ENCODE peak calls at places on chromosomes 13 and 19, in four cellular contexts. M, G, V and B are unnamed samples.

GRCh38 chr19:14127929-14128509 is 8.4 kb downstream of the ASF1B start:
- DNase-seq in G (no peak), V (no peak), M (no peak), B (no peak)

GRCh38 chr13:114286808-114287207 is 5.4 kb downstream of the UPF3A start:
- DNase-seq in G (no peak), V (no peak), M (no peak), B (peak; percentile 85)

GRCh38 chr13:29165840-29166239 is 345.7 kb downstream of the MTUS2 start:
- DNase-seq in M (no peak), G (no peak), V (no peak), B (no peak)

GRCh38 chr13:84653915-84654534 is 771.8 kb upstream of the SLITRK1 start:
- DNase-seq in G (no peak), V (no peak), M (no peak), B (no peak)

GRCh38 chr19:18254546-18255500 is 19.4 kb downstream of the IQCN start:
- DNase-seq in M (no peak), G (no peak), V (no peak), B (no peak)

GRCh38 chr19:49549045-49549444 is 21.2 kb downstream of the RCN3 start:
- DNase-seq in V (no peak), G (peak; percentile 11), M (no peak), B (no peak)

GRCh38 chr13:75830842-75831241 is 194.7 kb downstream of the LMO7 start:
- DNase-seq in M (no peak), G (no peak), V (no peak), B (peak; percentile 78)

GRCh38 chr13:99314640-99315176 is 7.5 kb upstream of the GPR183 start:
- DNase-seq in V (no peak), M (no peak), G (peak; percentile 35), B (peak; percentile 28)

GRCh38 chr13:32246468-32246867 is 68.7 kb downstream of the ZAR1L start:
- DNase-seq in M (peak; percentile 43), V (peak; percentile 67), G (peak; percentile 45), B (peak; percentile 76)

GRCh38 chr13:27079421-27079958 is 92.1 kb downstream of the USP12 start:
- DNase-seq in M (no peak), V (no peak), G (no peak), B (peak; percentile 67)

GRCh38 chr19:40263440-40264313 is 21.5 kb downstream of the AKT2 start:
- DNase-seq in G (no peak), V (no peak), M (no peak), B (no peak)

GRCh38 chr13:21079761-21080730 is 18.7 kb upstream of the LATS2 start:
- DNase-seq in V (peak; percentile 19), M (no peak), G (no peak), B (peak; percentile 93)

GRCh38 chr19:409006-409514 is at the start of gene C2CD4C:
- DNase-seq in M (no peak), G (peak; percentile 81), V (no peak), B (no peak)

GRCh38 chr19:3276341-3276799 is 51.9 kb downstream of the CELF5 start:
- DNase-seq in M (peak; percentile 58), V (peak; percentile 60), G (peak; percentile 83), B (no peak)

GRCh38 chr13:39036212-39036611 is 1.7 kb downstream of the PROSER1 start:
- DNase-seq in V (peak; percentile 25), G (no peak), M (no peak), B (peak; percentile 4)

GRCh38 chr19:12833747-12834417 is 497 bp downstream of the RTBDN start:
- DNase-seq in G (peak; percentile 80), M (no peak), V (no peak), B (no peak)

GRCh38 chr13:23766939-23767338 is 122.3 kb downstream of the MIPEP start:
- DNase-seq in V (no peak), G (no peak), M (no peak), B (no peak)

GRCh38 chr13:84873951-84874350 is 925.3 kb downstream of the SLITRK6 start:
- DNase-seq in V (no peak), M (no peak), G (no peak), B (no peak)

DNA sequence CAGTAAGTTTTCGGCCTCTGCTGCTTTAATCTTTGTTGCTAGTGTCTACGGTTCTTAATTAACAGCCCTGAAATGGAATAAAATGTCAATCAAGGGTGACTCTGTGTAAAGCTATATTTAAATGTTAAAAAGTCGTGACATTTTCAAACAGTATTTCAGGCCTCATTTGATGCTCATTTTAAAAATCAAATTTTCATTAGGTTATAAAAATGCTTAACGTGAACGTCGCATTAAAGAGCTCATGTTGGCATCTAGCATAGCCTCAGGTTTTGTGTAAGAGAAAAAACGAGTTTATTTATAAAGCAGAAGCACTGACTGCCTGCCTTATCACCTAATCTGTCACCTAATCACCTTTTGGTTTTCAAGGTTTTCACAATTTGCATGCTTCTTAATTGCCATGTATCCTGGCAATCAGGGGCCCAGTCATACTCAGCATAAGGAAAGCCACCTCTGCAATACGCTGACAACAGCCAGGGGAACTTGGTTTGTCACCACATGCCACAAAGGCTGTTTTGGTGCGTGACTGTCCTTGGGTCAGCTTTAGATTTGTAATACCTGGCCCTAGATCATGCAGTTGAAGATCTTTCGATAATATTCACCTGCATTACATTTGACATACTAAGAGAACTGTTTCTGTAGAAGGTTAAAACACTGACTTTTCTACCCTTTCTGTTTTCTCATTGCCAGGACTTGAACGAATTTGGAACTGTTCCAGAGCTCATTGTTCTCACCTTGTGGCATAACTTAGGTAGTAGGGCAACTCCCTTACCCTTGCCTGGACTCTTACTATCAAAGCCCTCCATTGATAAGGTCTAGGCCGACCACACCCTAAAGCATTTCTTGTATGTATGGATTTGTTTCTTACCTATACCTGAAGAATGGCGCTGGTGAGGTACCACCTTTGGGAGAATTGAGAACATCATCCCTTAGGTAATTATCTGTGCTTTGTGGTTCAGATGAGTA is 112.5 kb downstream of the TEX26 start:
- DNase-seq in G (no peak), M (no peak), V (no peak), B (no peak)
- TF ChIP-seq MAZ in G (no peak), M (no peak), V (no peak), B (no peak)

DNA sequence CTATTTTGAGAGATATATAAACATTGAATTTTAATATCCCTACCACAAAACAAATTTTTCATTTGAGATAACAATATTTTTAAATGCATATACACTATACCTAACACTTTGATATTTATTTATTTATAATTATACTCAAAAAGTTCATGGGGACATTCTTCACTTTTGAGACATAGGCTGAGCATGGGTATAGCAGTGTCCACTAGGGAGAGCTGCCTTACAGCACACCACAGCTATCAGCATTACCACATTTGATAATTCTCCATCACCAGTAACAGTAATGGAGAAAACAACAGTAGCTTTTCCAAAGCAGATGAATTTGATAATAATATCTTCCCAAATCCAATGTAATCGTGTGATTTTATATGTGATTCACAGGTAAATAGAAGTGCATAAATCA is 626.1 kb downstream of the DACH1 start:
- DNase-seq in V (no peak), M (no peak), G (no peak), B (no peak)
- TF ChIP-seq MAZ in V (no peak), M (no peak), G (no peak), B (no peak)

GRCh38 chr19:55146078-55146647 is 2.8 kb downstream of the TNNT1 start:
- DNase-seq in V (no peak), G (peak; percentile 90), M (peak; percentile 91), B (no peak)
- TF ChIP-seq MAZ in V (no peak), G (peak; percentile 86), M (peak; percentile 79), B (peak; percentile 27)

DNA sequence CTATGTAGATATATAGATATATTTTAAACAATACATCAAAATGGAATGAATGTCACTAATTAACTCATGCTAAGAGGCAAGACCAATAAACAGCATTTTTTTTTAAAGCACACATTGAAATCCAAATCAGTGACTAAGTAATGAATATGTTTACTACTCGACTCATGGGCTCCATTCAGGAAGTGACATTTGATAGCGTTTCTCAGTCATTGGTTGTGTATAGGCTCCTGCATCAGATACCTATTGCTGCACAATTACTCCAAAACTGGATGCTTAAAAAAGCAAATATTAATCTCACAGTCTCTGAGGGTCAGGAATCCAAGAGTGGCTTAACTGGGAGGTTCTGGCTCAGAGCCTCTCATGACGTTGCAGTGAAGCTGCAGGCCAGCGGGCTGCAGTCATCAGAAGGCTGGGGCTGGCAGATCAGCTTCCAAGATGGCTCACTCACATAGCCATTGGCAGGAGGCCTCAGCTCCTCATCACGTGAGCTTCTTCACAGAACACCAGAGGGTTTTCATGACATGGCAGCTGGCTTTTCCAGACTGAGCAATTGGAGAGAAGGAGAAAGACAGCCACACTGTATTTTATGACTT is 525.1 kb upstream of the NBEA start:
- DNase-seq in V (no peak), G (no peak), M (no peak), B (peak; percentile 39)
- TF ChIP-seq MAZ in V (no peak), G (no peak), M (no peak), B (no peak)

GRCh38 chr13:51271528-51272070 is 49.4 kb downstream of the FAM124A start:
- DNase-seq in V (no peak), M (no peak), G (no peak), B (no peak)
- TF ChIP-seq MAZ in V (no peak), M (no peak), G (no peak), B (no peak)

GRCh38 chr13:47004552-47004951 is 107.7 kb upstream of the HTR2A start:
- DNase-seq in M (no peak), G (no peak), V (no peak), B (no peak)

GRCh38 chr13:47005761-47006414 is 109.0 kb upstream of the HTR2A start:
- DNase-seq in G (no peak), M (no peak), V (no peak), B (peak; percentile 22)

GRCh38 chr13:47004022-47004421 is 107.2 kb upstream of the HTR2A start:
- DNase-seq in G (no peak), M (no peak), V (no peak), B (peak; percentile 10)

DNA sequence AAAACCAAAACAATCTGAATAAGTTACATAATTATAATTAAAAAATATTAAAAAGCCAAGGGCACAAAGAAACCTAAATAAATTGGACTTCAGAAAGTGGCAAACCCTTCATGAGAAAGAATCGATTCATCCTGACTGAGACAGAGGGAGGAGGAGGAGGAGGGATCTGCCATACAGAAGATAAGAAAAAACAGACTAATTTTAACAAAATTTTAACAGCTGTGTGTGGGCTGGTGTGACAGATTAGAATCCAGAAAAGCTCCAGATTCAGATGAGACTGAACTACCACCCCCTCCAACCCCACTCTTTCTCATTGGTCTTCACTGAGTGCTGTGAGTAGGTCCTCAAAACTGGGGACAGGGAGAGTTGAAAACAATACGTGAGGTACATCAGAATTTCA is 111.5 kb upstream of the HTR2A start:
- DNase-seq in V (no peak), M (no peak), G (peak; percentile 9), B (no peak)
- TF ChIP-seq MAZ in V (no peak), M (no peak), G (no peak), B (no peak)

DNA sequence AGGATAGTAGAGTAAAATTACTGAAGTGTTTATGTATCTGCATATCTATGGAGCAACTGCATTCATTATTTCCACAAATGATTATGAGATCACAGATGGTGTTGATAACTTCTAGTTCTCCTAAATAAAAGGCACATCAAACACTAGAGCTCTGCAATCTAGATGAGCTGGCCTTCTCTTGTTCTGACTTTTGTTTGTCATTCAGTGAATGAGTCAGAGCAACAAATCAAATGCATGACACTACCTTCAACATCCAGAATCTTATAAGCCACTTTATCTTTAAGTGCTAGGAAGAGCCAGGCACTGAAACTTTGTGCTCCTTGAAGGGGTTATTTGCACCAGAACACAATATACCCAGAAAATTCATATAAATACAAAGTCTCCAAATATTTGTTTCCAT is 456.0 kb downstream of the PCDH17 start:
- DNase-seq in M (no peak), V (no peak), G (no peak), B (no peak)
- TF ChIP-seq MAZ in M (no peak), V (no peak), G (no peak), B (no peak)

GRCh38 chr13:91017669-91018053 is 329.8 kb upstream of the MIR17HG start:
- DNase-seq in V (no peak), G (no peak), M (peak; percentile 1), B (no peak)
- TF ChIP-seq MAZ in V (no peak), G (no peak), M (no peak), B (no peak)

GRCh38 chr19:10228925-10229324 is 2.2 kb downstream of the S1PR2 start:
- DNase-seq in G (peak; percentile 65), V (peak; percentile 48), M (peak; percentile 59), B (peak; percentile 41)
- TF ChIP-seq MAZ in G (peak; percentile 36), V (no peak), M (no peak), B (no peak)